ENCODE peak calls at places on chromosome 22, in nine cellular contexts. A is breast epithelium, D is spleen, Z is esophagus muscularis mucosa, T is H1, G is sigmoid colon, X is transverse colon, W is suprapubic skin, P is stomach. H is an unnamed sample.

GRCh38 chr22:43159484-43160178 is 8.3 kb downstream of the TSPO start:
- DNase-seq in A (no peak), D (peak; percentile 59), Z (no peak), T (peak; percentile 77), G (no peak), X (peak; percentile 92), W (no peak), P (peak; percentile 96), H (no peak)

GRCh38 chr22:47090591-47091240 is 328.3 kb downstream of the TBC1D22A start:
- DNase-seq in A (peak; percentile 22), D (no peak), Z (no peak), T (peak; percentile 62), G (no peak), X (no peak), W (no peak), P (no peak), H (no peak)

GRCh38 chr22:32407332-32407731 is 4.7 kb downstream of the RTCB start:
- DNase-seq in A (no peak), D (no peak), Z (no peak), T (no peak), G (no peak), X (no peak), W (no peak), P (no peak), H (no peak)

GRCh38 chr22:44567846-44568493 is 69.9 kb upstream of the RTL6 start:
- DNase-seq in A (no peak), D (peak; percentile 79), Z (no peak), T (no peak), G (peak; percentile 68), X (peak; percentile 65), W (peak; percentile 57), P (peak; percentile 57), H (no peak)

GRCh38 chr22:43878079-43878795 is 13.6 kb downstream of the PNPLA5 start:
- DNase-seq in A (no peak), D (peak; percentile 27), Z (no peak), T (no peak), G (peak; percentile 21), X (no peak), W (peak; percentile 26), P (no peak), H (no peak)

GRCh38 chr22:31940506-31940905 is 3.8 kb upstream of the YWHAH start:
- DNase-seq in A (no peak), D (peak; percentile 54), Z (no peak), T (no peak), G (no peak), X (no peak), W (no peak), P (no peak), H (no peak)

GRCh38 chr22:31749636-31750364 is at the start of gene PRR14L:
- DNase-seq in A (peak; percentile 97), D (peak; percentile 100), Z (peak; percentile 99), T (peak; percentile 100), G (peak; percentile 99), X (peak; percentile 99), W (peak; percentile 98), P (peak; percentile 99), H (peak; percentile 98)

GRCh38 chr22:40196628-40197027 is 18.9 kb downstream of the TNRC6B start:
- DNase-seq in A (no peak), D (no peak), Z (no peak), T (no peak), G (no peak), X (no peak), W (peak; percentile 15), P (no peak), H (no peak)

GRCh38 chr22:47187558-47187957 is 425.1 kb downstream of the TBC1D22A start:
- DNase-seq in A (no peak), D (peak; percentile 21), Z (no peak), T (no peak), G (no peak), X (no peak), W (peak; percentile 11), P (no peak), H (no peak)

GRCh38 chr22:35552186-35552842 is 11.7 kb downstream of the RASD2 start:
- DNase-seq in A (no peak), D (peak; percentile 80), Z (no peak), T (peak; percentile 94), G (no peak), X (peak; percentile 50), W (no peak), P (no peak), H (no peak)

GRCh38 chr22:17213976-17214375 is 5.3 kb downstream of the ADA2 start:
- DNase-seq in A (no peak), D (no peak), Z (no peak), T (peak; percentile 72), G (peak; percentile 70), X (peak; percentile 69), W (no peak), P (peak; percentile 38), H (peak; percentile 19)

GRCh38 chr22:45240810-45241631 is at the start of gene KIAA0930:
- DNase-seq in A (peak; percentile 68), D (peak; percentile 96), Z (peak; percentile 96), T (peak; percentile 92), G (peak; percentile 93), X (peak; percentile 88), W (peak; percentile 94), P (peak; percentile 81), H (peak; percentile 66)

GRCh38 chr22:17633217-17633997 is 4.9 kb upstream of the ATP6V1E1 start:
- DNase-seq in A (peak; percentile 53), D (no peak), Z (no peak), T (no peak), G (no peak), X (no peak), W (no peak), P (no peak), H (peak; percentile 67)

GRCh38 chr22:44338183-44338812 is 25.5 kb upstream of the SHISAL1 start:
- DNase-seq in A (no peak), D (no peak), Z (no peak), T (no peak), G (peak; percentile 66), X (no peak), W (no peak), P (peak; percentile 80), H (no peak)

GRCh38 chr22:23109441-23109978 is 32.3 kb downstream of the RSPH14 start:
- DNase-seq in A (no peak), D (no peak), Z (no peak), T (no peak), G (no peak), X (no peak), W (no peak), P (no peak), H (no peak)
- H3K27ac ChIP-seq in A (no peak overlapping the region), D (no peak overlapping the region), Z (no peak overlapping the region), T (no peak overlapping the region), G (no peak overlapping the region), X (no peak overlapping the region), W (no peak overlapping the region), P (no peak overlapping the region), H (no peak overlapping the region)

GRCh38 chr22:29700206-29700948 is 19.4 kb upstream of the CABP7 start:
- DNase-seq in A (no peak), D (no peak), Z (no peak), T (no peak), G (no peak), X (no peak), W (peak; percentile 46), P (no peak), H (no peak)
- TF ChIP-seq POLR2A in A (no peak), D (no peak), Z (no peak), T (no peak), G (no peak), X (no peak), W (no peak), P (no peak), H (no peak)

DNA sequence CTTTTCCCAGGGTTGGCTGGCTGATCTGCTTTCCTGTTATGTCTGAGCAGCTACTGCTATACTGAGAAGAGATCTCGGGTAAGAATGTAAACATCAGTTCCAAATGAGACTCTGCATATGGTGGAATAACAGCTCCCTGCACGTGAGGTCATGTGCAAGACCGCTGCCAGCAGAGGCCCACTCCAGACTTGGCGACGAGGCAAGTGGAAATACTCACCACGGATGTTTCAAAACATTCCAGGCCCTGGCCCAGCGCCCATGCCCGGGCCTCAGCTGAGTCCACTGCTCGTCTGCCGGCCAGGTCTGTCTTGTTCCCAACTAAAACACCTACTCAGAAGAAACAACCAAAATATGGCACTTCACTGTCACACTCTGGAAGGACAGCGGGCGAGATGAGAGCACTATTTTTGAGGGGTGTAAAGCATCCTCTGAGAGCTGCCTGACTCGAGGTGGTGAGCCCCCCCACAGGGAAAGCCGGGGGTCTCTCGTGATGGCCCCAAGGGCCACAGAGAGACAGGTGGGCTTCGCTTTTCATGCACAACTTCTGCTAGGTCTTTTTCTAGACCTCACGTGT is 13.1 kb downstream of the IFT27 start:
- DNase-seq in A (no peak), D (peak; percentile 43), Z (no peak), T (no peak), G (peak; percentile 95), X (peak; percentile 53), W (peak; percentile 39), P (no peak), H (no peak)
- TF ChIP-seq POLR2AphosphoS5 in A (no peak), D (no peak), Z (peak; percentile 75), T (no peak), G (peak; percentile 54), X (peak; percentile 55), W (no peak), P (no peak), H (peak; percentile 5)

GRCh38 chr22:50260434-50260800 is 1.1 kb downstream of the MAPK12 start:
- DNase-seq in A (no peak), D (no peak), Z (no peak), T (no peak), G (no peak), X (no peak), W (no peak), P (no peak), H (no peak)

GRCh38 chr22:50262460-50262911 is 1.0 kb upstream of the MAPK12 start:
- DNase-seq in A (no peak), D (no peak), Z (no peak), T (no peak), G (no peak), X (no peak), W (no peak), P (no peak), H (no peak)

GRCh38 chr22:50262973-50263617 is 1.6 kb upstream of the MAPK12 start:
- DNase-seq in A (no peak), D (no peak), Z (no peak), T (no peak), G (no peak), X (no peak), W (no peak), P (no peak), H (no peak)

GRCh38 chr22:50260801-50261614 is 475 bp downstream of the MAPK12 start:
- DNase-seq in A (no peak), D (no peak), Z (no peak), T (peak; percentile 72), G (no peak), X (no peak), W (no peak), P (peak; percentile 51), H (no peak)

DNA sequence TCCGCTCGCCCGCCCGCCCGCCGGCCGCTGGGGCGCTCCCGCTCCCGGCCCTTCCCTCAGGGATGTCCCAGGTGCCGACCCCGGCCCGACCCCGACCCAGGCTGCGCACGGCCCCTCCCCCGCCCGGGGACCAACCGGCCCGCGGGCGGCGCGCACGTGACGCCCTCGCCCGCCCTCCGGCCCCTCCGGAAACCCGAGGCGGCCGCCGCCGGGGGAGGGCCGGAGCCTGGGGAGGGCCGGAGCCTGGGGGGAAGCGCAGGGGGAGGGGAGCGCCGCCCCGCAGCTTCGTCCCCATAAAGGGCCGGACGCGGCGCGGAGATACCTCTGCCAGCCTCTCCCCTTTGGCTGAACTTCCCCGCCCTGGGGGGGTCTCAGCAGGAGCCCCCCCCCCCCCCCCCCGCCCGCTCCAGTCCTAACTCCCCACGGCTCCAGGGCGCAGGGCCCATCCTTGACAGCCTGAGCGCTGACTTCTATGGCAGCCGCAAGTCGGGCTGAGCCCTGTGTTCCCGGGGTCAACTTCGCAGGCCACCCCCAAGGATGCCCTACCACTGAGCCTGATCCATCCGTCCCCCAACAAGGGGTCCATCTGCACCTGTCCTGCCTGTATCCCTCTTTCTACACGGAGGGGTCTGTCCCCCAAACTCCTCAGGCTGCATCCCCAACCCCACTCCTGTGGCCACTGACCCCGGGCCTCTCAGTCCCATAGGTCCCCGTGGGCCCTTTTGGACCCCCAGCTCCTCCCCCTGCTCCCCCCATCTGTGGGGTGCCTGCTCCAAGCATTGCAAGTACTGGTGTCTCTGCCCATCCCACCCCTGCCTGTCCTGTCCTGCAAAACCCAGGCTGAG is at the start of gene MAPK12:
- DNase-seq in A (no peak), D (no peak), Z (no peak), T (peak; percentile 76), G (no peak), X (no peak), W (no peak), P (no peak), H (no peak)
- H3K27ac ChIP-seq in A (peak within 1 kb of the TSS; percentile 38), D (no peak within 1 kb of the TSS), Z (peak within 1 kb of the TSS; percentile 65), T (no peak within 1 kb of the TSS), G (peak within 1 kb of the TSS; percentile 8), X (peak within 1 kb of the TSS; percentile 25), W (no peak within 1 kb of the TSS), P (peak within 1 kb of the TSS; percentile 52), H (peak within 1 kb of the TSS; percentile 42)